ENCODE peak calls at places on chromosomes 13 and 19, in four cellular contexts. K is osteocyte, F is AG04449, A is IMR-90. T is an unnamed sample.

GRCh38 chr13:98548230-98548629 is 28.7 kb downstream of the STK24 start:
- DNase-seq in K (no peak), A (peak), F (no peak), T (no peak)

GRCh38 chr13:36148436-36148835 is 17.3 kb upstream of the DCLK1 start:
- DNase-seq in A (no peak), K (no peak), F (no peak), T (no peak)

GRCh38 chr19:44570984-44571684 is 41.7 kb upstream of the CEACAM20 start:
- DNase-seq in K (peak), F (peak), A (peak), T (no peak)

GRCh38 chr19:33486407-33486806 is 35.2 kb downstream of the PEPD start:
- DNase-seq in A (no peak), K (no peak), F (no peak), T (no peak)

GRCh38 chr19:40646564-40647254 is 43.7 kb downstream of the NUMBL start:
- DNase-seq in F (no peak), K (no peak), A (peak), T (peak)

GRCh38 chr13:35485451-35485850 is 9.0 kb upstream of the MAB21L1 start:
- DNase-seq in K (no peak), A (no peak), F (no peak), T (no peak)

GRCh38 chr19:45305421-45305820 is 17.3 kb downstream of the CKM start:
- DNase-seq in F (no peak), A (no peak), K (no peak), T (no peak)

GRCh38 chr19:14413765-14414171 is 5.4 kb downstream of the DDX39A start:
- DNase-seq in F (no peak), K (no peak), A (peak), T (no peak)

GRCh38 chr19:51660975-51661600 is 14.5 kb upstream of the SIGLEC14 start:
- DNase-seq in F (peak), K (peak), A (peak), T (peak)

GRCh38 chr19:9786342-9786741 is 17.8 kb upstream of the ZNF846 start:
- DNase-seq in K (no peak), F (no peak), A (no peak), T (no peak)

GRCh38 chr13:73268306-73268705 is 209.5 kb downstream of the KLF5 start:
- DNase-seq in A (peak), F (no peak), K (no peak), T (no peak)

GRCh38 chr19:4327252-4327876 is 11.3 kb downstream of the STAP2 start:
- DNase-seq in F (no peak), A (peak), K (peak), T (no peak)

GRCh38 chr13:55345197-55345596 is 1795.5 kb upstream of the PRR20A start:
- DNase-seq in K (no peak), A (no peak), F (no peak), T (no peak)

GRCh38 chr13:66207610-66208009 is 1022.5 kb downstream of the PCDH9 start:
- DNase-seq in F (no peak), A (no peak), K (no peak), T (no peak)

GRCh38 chr19:38848299-38849146 is 1.3 kb downstream of the HNRNPL start:
- DNase-seq in F (no peak), A (no peak), K (no peak), T (no peak)

GRCh38 chr19:4713384-4713951 is 10.2 kb downstream of the DPP9 start:
- DNase-seq in A (peak), F (peak), K (peak), T (peak)

GRCh38 chr19:57269515-57270250 is 10.6 kb upstream of the ZNF460 start:
- DNase-seq in F (peak), K (peak), A (peak), T (peak)

GRCh38 chr13:42577538-42577937 is 3.6 kb downstream of the TNFSF11 start:
- DNase-seq in K (no peak), F (no peak), A (no peak), T (no peak)

GRCh38 chr19:57888494-57889231 is at the start of gene ZNF814:
- DNase-seq in F (peak), A (peak), K (peak), T (peak)

GRCh38 chr13:60261432-60262351 is 98.0 kb upstream of the DIAPH3 start:
- DNase-seq in K (no peak), F (no peak), A (no peak), T (no peak)

GRCh38 chr19:35944553-35944952 is 8.4 kb downstream of the LRFN3 start:
- DNase-seq in F (no peak), A (no peak), K (no peak), T (no peak)

GRCh38 chr13:113350065-113350937 is 13.6 kb downstream of the GRTP1 start:
- DNase-seq in A (no peak), K (no peak), F (no peak), T (no peak)

GRCh38 chr13:42221321-42221720 is 50.6 kb upstream of the AKAP11 start:
- DNase-seq in F (no peak), A (no peak), K (no peak), T (no peak)

GRCh38 chr13:97359181-97360057 is 74.5 kb upstream of the RAP2A start:
- DNase-seq in F (no peak), K (no peak), A (peak), T (no peak)

GRCh38 chr13:99895428-99895998 is 76.1 kb downstream of the ZIC5 start:
- DNase-seq in K (no peak), F (no peak), A (no peak), T (no peak)

GRCh38 chr19:17623224-17623935 is 64.8 kb downstream of the UNC13A start:
- DNase-seq in F (no peak), K (no peak), A (no peak), T (no peak)

GRCh38 chr13:73722120-73722519 is 412.1 kb downstream of the KLF12 start:
- DNase-seq in F (no peak), A (peak), K (no peak), T (peak)